ENCODE peak calls at places on chromosomes 4 and X, in eight cellular contexts. E is COR-L47; C is naive thymus-derived CD8-positive, alpha-beta T cell; R is NCI-H1694 treated with DMSO at 0.1 percent for 48 hours; M is memory B cell; A is AG08396; W is NCI-H1436; Q is endothelial cell. U is an unnamed sample.

GRCh38 chr4:3291969-3292570 is 751 bp upstream of the RGS12 start:
- DNase-seq in E (peak), M (no peak), R (no peak), W (no peak), C (no peak), A (peak), Q (peak), U (no peak)

GRCh38 chr4:142408003-142408441 is 438.1 kb downstream of the INPP4B start:
- DNase-seq in R (no peak), E (no peak), Q (no peak), M (no peak), A (no peak), C (no peak), W (no peak), U (no peak)

GRCh38 chr4:62131049-62131448 is 930.9 kb downstream of the ADGRL3 start:
- DNase-seq in W (no peak), A (no peak), M (no peak), C (no peak), Q (no peak), E (no peak), R (no peak), U (no peak)

GRCh38 chr4:83490876-83491450 is 6.1 kb upstream of the ABRAXAS1 start:
- DNase-seq in M (no peak), A (peak), Q (peak), R (peak), E (no peak), W (peak), C (no peak), U (no peak)

GRCh38 chr4:142551513-142552280 is 294.4 kb downstream of the INPP4B start:
- DNase-seq in M (no peak), R (no peak), E (no peak), A (no peak), W (no peak), C (no peak), Q (no peak), U (no peak)

GRCh38 chr4:4401049-4401448 is 14.1 kb downstream of the NSG1 start:
- DNase-seq in A (no peak), E (no peak), M (no peak), Q (no peak), C (no peak), R (no peak), W (no peak), U (no peak)

GRCh38 chrX:10399152-10399741 is 221.1 kb downstream of the MID1 start:
- DNase-seq in Q (no peak), A (no peak), C (no peak), M (no peak), R (no peak), E (no peak), W (no peak), U (no peak)

GRCh38 chrX:118423558-118423957 is 72.1 kb upstream of the DOCK11 start:
- DNase-seq in Q (no peak), M (no peak), W (no peak), E (no peak), R (no peak), C (no peak), A (no peak), U (no peak)

GRCh38 chr4:182113774-182114173 is 129.4 kb upstream of the TENM3 start:
- DNase-seq in C (no peak), W (no peak), R (no peak), M (no peak), A (no peak), Q (no peak), E (no peak), U (no peak)

GRCh38 chr4:110514889-110515479 is 39.0 kb downstream of the ENPEP start:
- DNase-seq in M (no peak), W (no peak), Q (no peak), C (no peak), R (peak), E (peak), A (peak), U (no peak)

GRCh38 chr4:109199585-109199984 is 102.9 kb downstream of the COL25A1 start:
- DNase-seq in R (no peak), E (no peak), W (no peak), Q (no peak), C (no peak), M (no peak), A (no peak), U (no peak)

GRCh38 chrX:108735680-108736508 is 469 bp downstream of the IRS4 start:
- DNase-seq in R (no peak), A (peak), C (no peak), Q (peak), W (no peak), M (no peak), E (no peak), U (no peak)

GRCh38 chr4:52987401-52988056 is 125.4 kb downstream of the RASL11B start:
- DNase-seq in Q (no peak), R (no peak), W (no peak), A (no peak), M (no peak), C (no peak), E (no peak), U (no peak)